ENCODE peak calls at places on chromosomes 4 and X, in six cellular contexts. E is choroid plexus epithelial cell; C is fibroblast of pulmonary artery; M is activated CD8-positive, alpha-beta T cell treated with anti-CD3 and anti-CD28 coated beads for 36 hours; D is lower lobe of right lung; V is RWPE1. P is an unnamed sample.

GRCh38 chrX:20143539-20143938 is 1.9 kb upstream of the EIF1AX start:
- DNase-seq in E (no peak), C (no peak), M (no peak), D (no peak), V (no peak), P (no peak)

GRCh38 chr4:76607266-76607799 is 172.3 kb downstream of the SHROOM3 start:
- DNase-seq in E (no peak), C (peak), M (no peak), D (no peak), V (no peak), P (no peak)

GRCh38 chr4:17103231-17103630 is 204.8 kb upstream of the LDB2 start:
- DNase-seq in E (peak), C (peak), M (no peak), D (no peak), V (no peak), P (no peak)

GRCh38 chrX:132958086-132958703 is at the start of gene HS6ST2:
- DNase-seq in E (no peak), C (no peak), M (peak), D (no peak), V (peak), P (no peak)

GRCh38 chr4:185246453-185246852 is 37.1 kb downstream of the SNX25 start:
- DNase-seq in E (no peak), C (no peak), M (no peak), D (no peak), V (no peak), P (no peak)

GRCh38 chr4:91448668-91449330 is 855.0 kb upstream of the GRID2 start:
- DNase-seq in E (peak), C (peak), M (no peak), D (no peak), V (peak), P (no peak)

GRCh38 chr4:7979652-7979968 is 39.9 kb upstream of the AFAP1 start:
- DNase-seq in E (no peak), C (no peak), M (no peak), D (no peak), V (no peak), P (no peak)

GRCh38 chr4:8574796-8575370 is 5.3 kb upstream of the GPR78 start:
- DNase-seq in E (no peak), C (no peak), M (no peak), D (no peak), V (no peak), P (no peak)

GRCh38 chrX:41027388-41027787 is 57.9 kb upstream of the USP9X start:
- DNase-seq in E (peak), C (peak), M (no peak), D (no peak), V (peak), P (no peak)

GRCh38 chr4:2574863-2575262 is 38.4 kb downstream of the FAM193A start:
- DNase-seq in E (no peak), C (no peak), M (no peak), D (peak), V (no peak), P (no peak)

GRCh38 chr4:126046081-126046614 is 731.4 kb downstream of the FAT4 start:
- DNase-seq in E (no peak), C (peak), M (no peak), D (no peak), V (no peak), P (no peak)

GRCh38 chr4:175273995-175274753 is 356.0 kb downstream of the ADAM29 start:
- DNase-seq in E (peak), C (peak), M (no peak), D (no peak), V (no peak), P (no peak)

GRCh38 chr4:24594887-24595286 is 10.5 kb upstream of the DHX15 start:
- DNase-seq in E (peak), C (peak), M (no peak), D (no peak), V (no peak), P (no peak)

GRCh38 chrX:19544693-19545305 is 29.5 kb upstream of the MAP3K15 start:
- DNase-seq in E (peak), C (peak), M (peak), D (no peak), V (peak), P (no peak)

GRCh38 chrX:130909469-130910136 is 6.6 kb upstream of the ENOX2 start:
- DNase-seq in E (no peak), C (no peak), M (no peak), D (no peak), V (no peak), P (no peak)

GRCh38 chr4:55255171-55255570 is 90.9 kb upstream of the SRD5A3 start:
- DNase-seq in E (peak), C (peak), M (no peak), D (no peak), V (no peak), P (no peak)

GRCh38 chrX:103155201-103155600 is 59.7 kb upstream of the BEX4 start:
- DNase-seq in E (peak), C (peak), M (no peak), D (no peak), V (no peak), P (no peak)

GRCh38 chr4:84472154-84472553 is 26.9 kb downstream of the NKX6-1 start:
- DNase-seq in E (no peak), C (no peak), M (no peak), D (no peak), V (no peak), P (no peak)

GRCh38 chr4:84467601-84468000 is 31.5 kb downstream of the NKX6-1 start:
- DNase-seq in E (no peak), C (no peak), M (no peak), D (no peak), V (no peak), P (no peak)

GRCh38 chr4:84474107-84474506 is 25.0 kb downstream of the NKX6-1 start:
- DNase-seq in E (no peak), C (no peak), M (no peak), D (no peak), V (no peak), P (no peak)

DNA sequence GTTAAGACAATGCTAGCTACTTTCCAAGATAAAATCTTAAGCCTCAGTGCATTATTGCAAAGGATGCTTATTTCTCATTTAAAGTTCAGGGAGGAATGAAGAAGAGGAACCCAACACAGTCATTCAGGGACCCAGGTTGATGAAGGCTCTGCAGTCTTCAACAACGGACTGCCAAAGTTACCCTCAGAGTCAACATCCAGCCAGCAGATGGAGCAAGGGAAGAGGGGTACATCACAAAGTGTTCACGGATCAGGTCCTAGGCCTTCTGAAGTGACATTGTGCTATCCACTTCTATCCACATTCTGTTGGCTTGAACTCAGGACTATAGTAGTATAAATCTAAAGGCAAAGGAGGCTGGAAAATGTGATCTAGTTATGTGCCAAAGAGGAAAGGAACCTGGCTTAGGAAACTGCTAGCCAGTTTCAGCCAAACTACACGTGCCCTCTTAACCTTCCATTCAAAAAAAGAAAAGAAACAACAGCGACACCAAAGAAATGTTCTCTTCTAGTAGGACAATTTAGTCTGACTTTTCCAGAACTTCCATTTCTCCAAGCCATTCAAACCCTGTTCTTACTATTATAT is 28.8 kb downstream of the NKX6-1 start:
- DNase-seq in E (peak), C (no peak), M (peak), D (no peak), V (no peak), P (no peak)
- TF ChIP-seq CTCF in E (peak), C (peak), M (peak), D (no peak), V (no peak), P (no peak)

DNA sequence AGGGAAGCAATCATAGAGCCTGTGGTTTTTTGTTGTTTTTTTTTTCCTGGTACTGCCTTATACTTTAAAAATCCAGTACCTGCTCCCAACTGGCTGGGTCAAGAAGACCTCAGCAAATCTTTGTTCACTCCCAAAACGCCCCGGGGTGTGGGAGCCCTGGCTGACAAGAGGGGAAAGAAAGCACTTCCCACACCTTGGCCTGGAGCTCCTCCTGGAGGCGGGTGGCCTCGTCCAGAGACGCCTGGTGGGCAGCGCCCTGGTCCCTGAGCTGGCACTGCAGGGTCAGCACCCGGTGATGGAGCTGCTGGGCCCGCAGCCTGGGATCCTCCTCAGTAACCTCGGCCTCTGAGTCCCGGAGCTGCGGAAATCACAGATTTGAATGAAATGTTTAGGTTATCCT is 38.2 kb downstream of the C4orf50 start:
- DNase-seq in E (no peak), C (peak), M (peak), D (no peak), V (peak), P (no peak)
- TF ChIP-seq CTCF in E (peak), C (peak), M (no peak), D (peak), V (no peak), P (no peak)

GRCh38 chrX:115941388-115941787 is 229.2 kb upstream of the AGTR2 start:
- DNase-seq in E (no peak), C (no peak), M (no peak), D (no peak), V (no peak), P (no peak)

GRCh38 chrX:115939636-115940160 is 230.8 kb upstream of the AGTR2 start:
- DNase-seq in E (no peak), C (no peak), M (no peak), D (no peak), V (no peak), P (no peak)

GRCh38 chrX:115939070-115939469 is 231.5 kb upstream of the AGTR2 start:
- DNase-seq in E (no peak), C (no peak), M (no peak), D (no peak), V (no peak), P (no peak)

GRCh38 chrX:115940348-115940747 is 230.2 kb upstream of the AGTR2 start:
- DNase-seq in E (no peak), C (no peak), M (no peak), D (no peak), V (no peak), P (no peak)

DNA sequence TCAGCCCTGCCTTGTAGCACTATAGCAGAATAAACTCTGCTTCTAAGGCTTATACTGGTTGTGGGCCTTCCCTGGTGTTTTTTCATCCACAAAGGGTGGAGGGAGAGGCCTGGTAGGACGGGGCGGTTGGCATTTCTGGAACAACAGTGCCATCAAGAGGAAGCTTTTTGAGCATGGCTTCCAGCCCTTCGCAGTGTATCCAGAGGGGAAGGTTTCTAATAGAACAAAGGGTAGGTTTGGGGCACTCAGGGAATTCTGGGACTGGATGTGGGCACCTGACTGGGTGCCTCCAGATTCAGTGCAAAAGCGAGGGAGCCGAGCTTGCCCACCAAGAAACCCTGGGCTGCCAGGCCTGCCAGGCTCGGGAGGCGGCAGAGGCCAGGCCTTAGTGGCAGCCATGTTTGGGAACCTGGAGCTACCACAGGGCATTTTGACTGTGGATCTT is 229.6 kb upstream of the AGTR2 start:
- DNase-seq in E (peak), C (peak), M (peak), D (no peak), V (no peak), P (peak)
- TF ChIP-seq CTCF in E (no peak), C (no peak), M (no peak), D (no peak), V (no peak), P (peak)

GRCh38 chr4:4726051-4726450 is 133.4 kb upstream of the MSX1 start:
- DNase-seq in E (no peak), C (no peak), M (no peak), D (no peak), V (no peak), P (no peak)
- TF ChIP-seq CTCF in E (peak), C (peak), M (peak), D (no peak), V (no peak), P (no peak)

DNA sequence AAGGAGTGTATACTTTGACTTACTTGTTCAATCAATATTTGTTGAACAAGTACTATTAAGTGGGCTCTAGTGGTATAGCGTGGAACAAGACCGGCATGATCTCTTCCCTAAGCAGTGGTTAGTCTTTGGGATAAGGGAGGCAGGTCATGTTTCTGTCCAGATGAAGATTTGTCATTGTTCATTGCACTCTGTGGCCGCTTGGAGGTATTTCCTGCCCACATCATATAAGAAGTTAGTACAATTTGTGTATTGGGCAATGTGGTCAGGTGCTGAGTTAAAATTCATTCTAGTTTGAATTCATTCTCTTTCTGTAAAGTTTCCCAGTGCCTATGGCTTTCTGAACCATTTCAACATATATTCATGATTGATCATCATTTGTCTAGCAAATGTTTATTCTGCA is 101.1 kb upstream of the SHISA3 start:
- DNase-seq in E (no peak), C (peak), M (no peak), D (no peak), V (no peak), P (no peak)
- TF ChIP-seq CTCF in E (no peak), C (peak), M (no peak), D (no peak), V (no peak), P (no peak)

GRCh38 chrX:100373673-100374072 is 36.4 kb downstream of the PCDH19 start:
- DNase-seq in E (no peak), C (no peak), M (no peak), D (no peak), V (no peak), P (no peak)

GRCh38 chrX:100363926-100364325 is 46.1 kb downstream of the PCDH19 start:
- DNase-seq in E (no peak), C (no peak), M (no peak), D (no peak), V (no peak), P (no peak)

DNA sequence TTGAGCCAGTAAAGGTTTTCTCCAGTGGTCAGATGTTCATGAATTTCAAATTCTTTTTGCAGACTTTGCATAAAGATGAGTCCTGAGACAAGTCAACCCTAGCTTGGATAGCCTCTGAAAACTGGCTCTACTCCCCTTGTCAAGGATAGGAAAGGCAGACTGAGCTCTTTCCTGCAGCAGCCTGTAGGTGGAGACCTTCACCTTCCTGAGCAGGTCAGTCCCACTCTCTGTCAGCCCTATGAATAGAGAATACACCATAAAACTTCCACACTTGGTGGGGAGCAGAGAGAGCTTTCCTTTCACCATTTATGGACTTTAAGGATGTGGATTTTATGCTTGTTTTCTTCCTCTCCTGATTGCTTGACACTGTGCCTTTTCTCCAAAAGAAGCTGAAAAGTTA is 41.9 kb downstream of the PCDH19 start:
- DNase-seq in E (peak), C (peak), M (peak), D (no peak), V (peak), P (no peak)
- TF ChIP-seq CTCF in E (peak), C (peak), M (no peak), D (peak), V (no peak), P (no peak)

GRCh38 chrX:38717871-38718270 is 83.4 kb upstream of the MID1IP1 start:
- DNase-seq in E (peak), C (peak), M (peak), D (no peak), V (peak), P (no peak)
- TF ChIP-seq CTCF in E (peak), C (peak), M (peak), D (peak), V (peak), P (peak)

GRCh38 chr4:57158221-57158620 is 48.0 kb upstream of the IGFBP7 start:
- DNase-seq in E (peak), C (peak), M (no peak), D (no peak), V (no peak), P (no peak)
- TF ChIP-seq CTCF in E (peak), C (peak), M (no peak), D (no peak), V (no peak), P (no peak)

GRCh38 chr4:164383187-164384181 is 370.4 kb upstream of the SMIM31 start:
- DNase-seq in E (peak), C (no peak), M (peak), D (no peak), V (peak), P (no peak)
- TF ChIP-seq CTCF in E (peak), C (no peak), M (no peak), D (no peak), V (peak), P (no peak)